ENCODE peak calls at places on chromosome 6, in ten cellular contexts. F, R, Q, V, I, P, C, B, N and M are unnamed samples.
A peak's percentile ranks its signal among the peaks of the same experiment; 100 is the strongest.

GRCh38 chr6:56745081-56745480 is 102.4 kb upstream of the DST start:
- DNase-seq in F (no peak), R (no peak), Q (no peak), V (no peak), I (no peak), P (no peak), C (no peak), B (no peak), N (no peak), M (no peak)

GRCh38 chr6:373773-374724 is 17.5 kb upstream of the IRF4 start:
- DNase-seq in F (no peak), R (no peak), Q (no peak), V (no peak), I (no peak), P (no peak), C (no peak), B (peak; percentile 69), N (no peak), M (no peak)

GRCh38 chr6:141744194-141744925 is 388.4 kb upstream of the GJE1 start:
- DNase-seq in F (no peak), R (no peak), Q (no peak), V (no peak), I (no peak), P (no peak), C (no peak), B (no peak), N (no peak), M (no peak)

GRCh38 chr6:135922170-135922569 is 70.7 kb downstream of the PDE7B start:
- DNase-seq in F (peak; percentile 96), R (no peak), Q (no peak), V (peak; percentile 89), I (no peak), P (peak; percentile 47), C (no peak), B (no peak), N (no peak), M (no peak)

GRCh38 chr6:39062014-39062740 is 13.6 kb downstream of the GLP1R start:
- DNase-seq in F (no peak), R (no peak), Q (no peak), V (no peak), I (no peak), P (no peak), C (no peak), B (no peak), N (no peak), M (no peak)

GRCh38 chr6:45535933-45536332 is 158.2 kb upstream of the SUPT3H start:
- DNase-seq in F (no peak), R (no peak), Q (peak; percentile 54), V (no peak), I (no peak), P (no peak), C (no peak), B (no peak), N (no peak), M (no peak)

GRCh38 chr6:67854098-67854497 is 781.0 kb upstream of the ADGRB3 start:
- DNase-seq in F (no peak), R (no peak), Q (no peak), V (no peak), I (no peak), P (no peak), C (no peak), B (no peak), N (no peak), M (no peak)

GRCh38 chr6:160952633-160953281 is 38.8 kb upstream of the MAP3K4 start:
- DNase-seq in F (no peak), R (no peak), Q (no peak), V (no peak), I (no peak), P (no peak), C (no peak), B (no peak), N (no peak), M (no peak)

GRCh38 chr6:3328796-3329195 is 70.0 kb downstream of the PSMG4 start:
- DNase-seq in F (no peak), R (peak; percentile 57), Q (no peak), V (no peak), I (no peak), P (no peak), C (no peak), B (no peak), N (peak; percentile 45), M (no peak)

GRCh38 chr6:121816361-121816760 is 380.9 kb downstream of the GJA1 start:
- DNase-seq in F (no peak), R (no peak), Q (no peak), V (no peak), I (no peak), P (no peak), C (no peak), B (no peak), N (no peak), M (no peak)

GRCh38 chr6:37954791-37955190 is 135.3 kb downstream of the ZFAND3 start:
- DNase-seq in F (no peak), R (no peak), Q (no peak), V (no peak), I (no peak), P (no peak), C (no peak), B (no peak), N (no peak), M (no peak)

GRCh38 chr6:28252507-28252975 is 472 bp upstream of the ZKSCAN4 start:
- DNase-seq in F (no peak), R (no peak), Q (no peak), V (no peak), I (no peak), P (no peak), C (no peak), B (no peak), N (no peak), M (no peak)

GRCh38 chr6:70563540-70563939 is 3.2 kb upstream of the SDHAF4 start:
- DNase-seq in F (no peak), R (no peak), Q (no peak), V (no peak), I (no peak), P (no peak), C (no peak), B (no peak), N (no peak), M (no peak)

GRCh38 chr6:91268941-91269340 is 682.1 kb upstream of the MAP3K7 start:
- DNase-seq in F (peak; percentile 16), R (no peak), Q (no peak), V (no peak), I (no peak), P (no peak), C (no peak), B (no peak), N (no peak), M (no peak)